ENCODE peak calls at places on chromosomes 4 and X, in four cellular contexts. C is central memory CD8-positive, alpha-beta T cell; K is RWPE2; L is T-cell. R is an unnamed sample.

GRCh38 chr4:158444621-158445020 is 77.1 kb upstream of the RXFP1 start:
- ATAC-seq in L (no peak), K (peak), C (no peak), R (no peak)

GRCh38 chrX:118702741-118703140 is 24.7 kb upstream of the IL13RA1 start:
- ATAC-seq in K (no peak), L (peak), C (peak), R (no peak)

GRCh38 chr4:45275862-45276261 is 549.5 kb upstream of the GNPDA2 start:
- ATAC-seq in L (no peak), K (no peak), C (no peak), R (no peak)

GRCh38 chr4:56653461-56654237 is 27.4 kb downstream of the HOPX start:
- ATAC-seq in L (no peak), K (no peak), C (no peak), R (peak)

GRCh38 chrX:136588060-136588459 is 56.0 kb downstream of the VGLL1 start:
- ATAC-seq in L (no peak), K (no peak), C (peak), R (no peak)

GRCh38 chr4:3013323-3013722 is 50.0 kb downstream of the GRK4 start:
- ATAC-seq in K (no peak), L (no peak), C (no peak), R (no peak)

GRCh38 chrX:20527458-20528099 is 260.9 kb upstream of the RPS6KA3 start:
- ATAC-seq in K (peak), L (no peak), C (no peak), R (peak)

GRCh38 chrX:113512700-113513395 is 672.2 kb upstream of the AMOT start:
- ATAC-seq in C (no peak), L (no peak), K (peak), R (no peak)

GRCh38 chrX:24023972-24024664 is 2.9 kb downstream of the KLHL15 start:
- ATAC-seq in L (no peak), K (no peak), C (no peak), R (no peak)

GRCh38 chr4:72969957-72970356 is 99.6 kb downstream of the COX18 start:
- ATAC-seq in C (no peak), L (no peak), K (no peak), R (no peak)

GRCh38 chr4:184873039-184873438 is 47.3 kb upstream of the ACSL1 start:
- ATAC-seq in C (no peak), K (no peak), L (no peak), R (no peak)

GRCh38 chr4:138216272-138216867 is 25.8 kb downstream of the SLC7A11 start:
- ATAC-seq in L (no peak), K (no peak), C (no peak), R (no peak)

GRCh38 chr4:73705056-73705432 is 35.3 kb upstream of the CXCL8 start:
- ATAC-seq in L (no peak), K (peak), C (no peak), R (peak)

GRCh38 chrX:104270916-104271512 is 16.3 kb upstream of the ESX1 start:
- ATAC-seq in C (no peak), K (no peak), L (no peak), R (peak)

R was measured in esophagus mucosa.